ENCODE peak calls at places on chromosome 19, in six cellular contexts. One of them, this sample, is unnamed.

GRCh38 chr19:2634960-2635359 is 67.5 kb downstream of the GNG7 start:
- DNase-seq in psoas muscle: no peak
- DNase-seq in BJ: no peak
- DNase-seq in A549: no peak
- DNase-seq in OCI-LY7: no peak
- DNase-seq in sigmoid colon: no peak
- DNase-seq in this sample: no peak

GRCh38 chr19:2446390-2446789 is 10.4 kb downstream of the LMNB2 start:
- DNase-seq in BJ: no peak
- DNase-seq in sigmoid colon: no peak
- DNase-seq in A549: no peak
- DNase-seq in psoas muscle: peak
- DNase-seq in OCI-LY7: peak
- DNase-seq in this sample: no peak

GRCh38 chr19:30365121-30365800 is 6.9 kb upstream of the ZNF536 start:
- DNase-seq in sigmoid colon: no peak
- DNase-seq in OCI-LY7: no peak
- DNase-seq in psoas muscle: no peak
- DNase-seq in BJ: no peak
- DNase-seq in A549: no peak
- DNase-seq in this sample: no peak

GRCh38 chr19:32708457-32708856 is 11.1 kb upstream of the TDRD12 start:
- DNase-seq in psoas muscle: no peak
- DNase-seq in A549: no peak
- DNase-seq in BJ: no peak
- DNase-seq in OCI-LY7: no peak
- DNase-seq in sigmoid colon: no peak
- DNase-seq in this sample: no peak

GRCh38 chr19:16389848-16390247 is 65.2 kb downstream of the KLF2 start:
- DNase-seq in OCI-LY7: no peak
- DNase-seq in BJ: no peak
- DNase-seq in psoas muscle: no peak
- DNase-seq in A549: no peak
- DNase-seq in sigmoid colon: no peak
- DNase-seq in this sample: no peak

GRCh38 chr19:751501-752341 is 809 bp downstream of the MISP start:
- DNase-seq in A549: peak
- DNase-seq in BJ: peak
- DNase-seq in OCI-LY7: no peak
- DNase-seq in psoas muscle: no peak
- DNase-seq in sigmoid colon: no peak
- DNase-seq in this sample: no peak

GRCh38 chr19:18865973-18866799 is 29.8 kb downstream of the CERS1 start:
- DNase-seq in psoas muscle: peak
- DNase-seq in A549: peak
- DNase-seq in OCI-LY7: peak
- DNase-seq in BJ: no peak
- DNase-seq in sigmoid colon: no peak
- DNase-seq in this sample: peak

GRCh38 chr19:22619371-22619770 is 14.8 kb upstream of the ZNF492 start:
- DNase-seq in sigmoid colon: no peak
- DNase-seq in OCI-LY7: no peak
- DNase-seq in BJ: no peak
- DNase-seq in A549: no peak
- DNase-seq in psoas muscle: no peak
- DNase-seq in this sample: no peak

GRCh38 chr19:609001-609340 is 19.3 kb downstream of the HCN2 start:
- DNase-seq in psoas muscle: peak
- DNase-seq in BJ: no peak
- DNase-seq in OCI-LY7: no peak
- DNase-seq in A549: no peak
- DNase-seq in sigmoid colon: no peak
- DNase-seq in this sample: peak

GRCh38 chr19:2488942-2489731 is 13.2 kb downstream of the GADD45B start:
- DNase-seq in psoas muscle: peak
- DNase-seq in BJ: no peak
- DNase-seq in A549: no peak
- DNase-seq in OCI-LY7: peak
- DNase-seq in sigmoid colon: no peak
- DNase-seq in this sample: peak

GRCh38 chr19:22286151-22286810 is at the start of gene ZNF729:
- DNase-seq in sigmoid colon: no peak
- DNase-seq in OCI-LY7: no peak
- DNase-seq in A549: no peak
- DNase-seq in psoas muscle: no peak
- DNase-seq in BJ: no peak
- DNase-seq in this sample: no peak

GRCh38 chr19:44740351-44740824 is 8.1 kb upstream of the BCL3 start:
- DNase-seq in BJ: no peak
- DNase-seq in sigmoid colon: no peak
- DNase-seq in OCI-LY7: peak
- DNase-seq in psoas muscle: no peak
- DNase-seq in A549: no peak
- DNase-seq in this sample: no peak
- TF ChIP-seq CTCF in BJ: peak
- TF ChIP-seq CTCF in sigmoid colon: no peak
- TF ChIP-seq CTCF in OCI-LY7: peak
- TF ChIP-seq CTCF in psoas muscle: no peak
- TF ChIP-seq CTCF in A549: no peak
- TF ChIP-seq CTCF in this sample: no peak

GRCh38 chr19:41367848-41368301 is 3.9 kb upstream of the B9D2 start:
- DNase-seq in OCI-LY7: no peak
- DNase-seq in A549: peak
- DNase-seq in sigmoid colon: no peak
- DNase-seq in psoas muscle: no peak
- DNase-seq in BJ: peak
- DNase-seq in this sample: no peak

GRCh38 chr19:41364546-41365391 is 820 bp upstream of the B9D2 start:
- DNase-seq in psoas muscle: no peak
- DNase-seq in sigmoid colon: no peak
- DNase-seq in BJ: no peak
- DNase-seq in A549: no peak
- DNase-seq in OCI-LY7: no peak
- DNase-seq in this sample: no peak

GRCh38 chr19:41363371-41363752 is 587 bp downstream of the B9D2 start:
- DNase-seq in OCI-LY7: no peak
- DNase-seq in A549: no peak
- DNase-seq in BJ: no peak
- DNase-seq in sigmoid colon: no peak
- DNase-seq in psoas muscle: peak
- DNase-seq in this sample: no peak

GRCh38 chr19:41363753-41364545 is at the start of gene B9D2:
- DNase-seq in psoas muscle: peak
- DNase-seq in sigmoid colon: peak
- DNase-seq in OCI-LY7: peak
- DNase-seq in BJ: peak
- DNase-seq in A549: peak
- DNase-seq in this sample: peak

DNA sequence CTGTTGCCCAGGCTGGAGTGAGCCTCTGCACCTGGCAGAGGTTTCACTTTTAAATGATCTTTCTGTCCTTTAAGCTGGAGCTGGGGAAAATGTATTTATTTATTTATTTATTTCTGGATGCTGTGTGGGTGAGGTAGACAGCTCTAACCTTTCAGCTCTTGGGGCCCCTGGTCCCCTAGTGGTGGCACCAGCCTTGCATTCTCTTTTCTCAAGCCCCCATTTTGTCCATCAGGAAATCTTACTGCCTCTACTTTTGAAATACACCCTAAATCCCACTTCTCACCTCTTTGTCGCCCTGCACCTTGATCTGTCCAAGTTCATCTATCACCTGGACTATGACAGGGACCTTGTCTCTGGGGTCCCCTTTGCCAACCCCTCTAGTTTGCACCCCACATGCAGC is 2.1 kb upstream of the B9D2 start:
- DNase-seq in psoas muscle: no peak
- DNase-seq in sigmoid colon: no peak
- DNase-seq in OCI-LY7: peak
- DNase-seq in A549: peak
- DNase-seq in BJ: no peak
- DNase-seq in this sample: no peak
- TF ChIP-seq CTCF in psoas muscle: no peak
- TF ChIP-seq CTCF in sigmoid colon: no peak
- TF ChIP-seq CTCF in OCI-LY7: peak
- TF ChIP-seq CTCF in A549: peak
- TF ChIP-seq CTCF in BJ: no peak
- TF ChIP-seq CTCF in this sample: peak

GRCh38 chr19:11597202-11598102 is at the start of gene ZNF627:
- DNase-seq in psoas muscle: peak
- DNase-seq in BJ: peak
- DNase-seq in A549: peak
- DNase-seq in sigmoid colon: peak
- DNase-seq in OCI-LY7: peak
- DNase-seq in this sample: peak
- TF ChIP-seq CTCF in psoas muscle: no peak
- TF ChIP-seq CTCF in BJ: peak
- TF ChIP-seq CTCF in A549: no peak
- TF ChIP-seq CTCF in sigmoid colon: no peak
- TF ChIP-seq CTCF in OCI-LY7: no peak
- TF ChIP-seq CTCF in this sample: peak

GRCh38 chr19:58400916-58401824 is 5.7 kb downstream of the RNF225 start:
- DNase-seq in BJ: peak
- DNase-seq in psoas muscle: peak
- DNase-seq in sigmoid colon: peak
- DNase-seq in OCI-LY7: peak
- DNase-seq in A549: peak
- DNase-seq in this sample: peak
- TF ChIP-seq CTCF in BJ: peak
- TF ChIP-seq CTCF in psoas muscle: no peak
- TF ChIP-seq CTCF in sigmoid colon: no peak
- TF ChIP-seq CTCF in OCI-LY7: peak
- TF ChIP-seq CTCF in A549: no peak
- TF ChIP-seq CTCF in this sample: no peak

GRCh38 chr19:57888107-57888493 is 737 bp downstream of the ZNF814 start:
- DNase-seq in psoas muscle: no peak
- DNase-seq in BJ: no peak
- DNase-seq in A549: no peak
- DNase-seq in OCI-LY7: peak
- DNase-seq in sigmoid colon: no peak
- DNase-seq in this sample: no peak

GRCh38 chr19:57886046-57886445 is 2.8 kb downstream of the ZNF814 start:
- DNase-seq in OCI-LY7: no peak
- DNase-seq in A549: no peak
- DNase-seq in sigmoid colon: no peak
- DNase-seq in BJ: no peak
- DNase-seq in psoas muscle: no peak
- DNase-seq in this sample: no peak

GRCh38 chr19:57887195-57887941 is 1.5 kb downstream of the ZNF814 start:
- DNase-seq in psoas muscle: no peak
- DNase-seq in sigmoid colon: no peak
- DNase-seq in A549: no peak
- DNase-seq in BJ: no peak
- DNase-seq in OCI-LY7: no peak
- DNase-seq in this sample: no peak

DNA sequence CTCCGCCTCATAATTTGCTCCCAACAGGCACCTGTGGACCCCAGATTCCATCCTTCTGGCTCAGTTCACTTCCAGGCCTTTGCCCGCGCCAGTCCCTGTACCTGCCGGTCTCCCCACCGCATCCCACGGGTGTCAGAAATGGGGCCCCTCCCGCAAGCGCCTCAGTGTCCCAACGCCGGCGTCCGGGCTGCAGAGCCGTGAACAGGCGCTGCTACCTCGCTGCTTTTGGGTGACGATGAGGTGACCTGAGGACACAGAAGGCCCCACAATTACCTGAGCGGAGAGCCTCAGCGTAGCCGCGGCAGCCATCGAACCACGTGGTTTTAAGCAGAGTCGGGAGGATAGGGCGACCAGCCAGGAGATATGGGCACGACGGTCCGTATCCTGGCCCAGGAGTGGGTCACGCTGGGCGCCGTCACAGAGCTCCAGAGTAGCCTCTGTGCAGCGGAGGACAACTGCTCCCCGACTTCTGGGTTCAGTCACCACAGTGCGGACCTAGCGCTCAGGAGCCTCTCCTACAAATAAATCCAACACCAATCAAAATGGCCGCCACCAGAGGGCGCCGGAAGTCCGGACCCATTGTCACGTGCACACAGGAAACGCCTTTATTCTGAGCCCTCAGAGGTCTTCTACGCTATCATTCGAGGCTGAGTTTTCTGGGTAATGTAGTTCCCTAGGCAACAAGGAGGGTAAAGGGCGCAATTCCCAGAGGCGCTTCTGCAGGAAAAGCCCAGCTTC is at the start of gene ZNF814:
- DNase-seq in sigmoid colon: peak
- DNase-seq in psoas muscle: peak
- DNase-seq in A549: peak
- DNase-seq in BJ: peak
- DNase-seq in OCI-LY7: peak
- DNase-seq in this sample: peak
- TF ChIP-seq CTCF in sigmoid colon: peak
- TF ChIP-seq CTCF in psoas muscle: peak
- TF ChIP-seq CTCF in A549: peak
- TF ChIP-seq CTCF in BJ: peak
- TF ChIP-seq CTCF in OCI-LY7: peak
- TF ChIP-seq CTCF in this sample: peak